ENCODE peak calls at places on chromosomes 16 and 17, in six cellular contexts. U, R, X, G, E and A are unnamed samples.

GRCh38 chr17:41973457-41973856 is 6.9 kb downstream of the CNP start:
- DNase-seq in U (peak), R (no peak), X (no peak), G (no peak), E (no peak), A (no peak)

GRCh38 chr17:4073983-4074830 is 68.6 kb downstream of the ZZEF1 start:
- DNase-seq in U (peak), R (no peak), X (no peak), G (no peak), E (no peak), A (no peak)

GRCh38 chr17:57342141-57342540 is 85.8 kb downstream of the MSI2 start:
- DNase-seq in U (no peak), R (no peak), X (no peak), G (no peak), E (no peak), A (peak)

GRCh38 chr17:28662527-28662829 is 473 bp downstream of the SUPT6H start:
- DNase-seq in U (no peak), R (no peak), X (no peak), G (no peak), E (no peak), A (no peak)

GRCh38 chr17:1241904-1242303 is 28.3 kb upstream of the BHLHA9 start:
- DNase-seq in U (no peak), R (no peak), X (no peak), G (peak), E (no peak), A (peak)

GRCh38 chr16:83689385-83689831 is 118.4 kb upstream of the HSBP1 start:
- DNase-seq in U (no peak), R (peak), X (peak), G (peak), E (peak), A (peak)

GRCh38 chr17:1082579-1082978 is 85.7 kb downstream of the TIMM22 start:
- DNase-seq in U (no peak), R (peak), X (no peak), G (peak), E (no peak), A (peak)

GRCh38 chr17:37770631-37771518 is 26.0 kb upstream of the HNF1B start:
- DNase-seq in U (no peak), R (peak), X (peak), G (peak), E (no peak), A (peak)

GRCh38 chr17:64706224-64707076 is 44.3 kb upstream of the SMURF2 start:
- DNase-seq in U (no peak), R (no peak), X (peak), G (peak), E (no peak), A (no peak)

GRCh38 chr16:14464796-14465195 is 165.3 kb downstream of the PARN start:
- DNase-seq in U (no peak), R (no peak), X (no peak), G (no peak), E (no peak), A (no peak)

GRCh38 chr16:12289175-12290063 is 312.9 kb downstream of the SNX29 start:
- DNase-seq in U (no peak), R (no peak), X (no peak), G (no peak), E (no peak), A (no peak)

GRCh38 chr16:85457366-85457765 is 155.8 kb upstream of the GSE1 start:
- DNase-seq in U (no peak), R (no peak), X (peak), G (no peak), E (no peak), A (no peak)

GRCh38 chr16:85454171-85454883 is 158.8 kb upstream of the GSE1 start:
- DNase-seq in U (no peak), R (no peak), X (no peak), G (no peak), E (no peak), A (no peak)

GRCh38 chr16:85453179-85453678 is 159.9 kb upstream of the GSE1 start:
- DNase-seq in U (no peak), R (no peak), X (no peak), G (no peak), E (no peak), A (no peak)

GRCh38 chr16:85453701-85454100 is 159.4 kb upstream of the GSE1 start:
- DNase-seq in U (no peak), R (no peak), X (no peak), G (no peak), E (no peak), A (no peak)

GRCh38 chr16:85455534-85455933 is 157.6 kb upstream of the GSE1 start:
- DNase-seq in U (no peak), R (no peak), X (no peak), G (no peak), E (no peak), A (no peak)
- H3K4me3 ChIP-seq in U (no peak), R (no peak), X (no peak), G (no peak), E (no peak), A (no peak)

GRCh38 chr16:70679653-70680494 is 6.0 kb downstream of the MTSS2 start:
- DNase-seq in U (peak), R (no peak), X (no peak), G (no peak), E (no peak), A (no peak)

GRCh38 chr16:70681382-70682238 is 4.2 kb downstream of the MTSS2 start:
- DNase-seq in U (peak), R (no peak), X (no peak), G (no peak), E (no peak), A (no peak)

GRCh38 chr16:70678898-70679652 is 6.8 kb downstream of the MTSS2 start:
- DNase-seq in U (peak), R (no peak), X (no peak), G (no peak), E (no peak), A (no peak)

GRCh38 chr16:70682239-70683145 is 3.4 kb downstream of the MTSS2 start:
- DNase-seq in U (peak), R (no peak), X (no peak), G (no peak), E (no peak), A (no peak)

DNA sequence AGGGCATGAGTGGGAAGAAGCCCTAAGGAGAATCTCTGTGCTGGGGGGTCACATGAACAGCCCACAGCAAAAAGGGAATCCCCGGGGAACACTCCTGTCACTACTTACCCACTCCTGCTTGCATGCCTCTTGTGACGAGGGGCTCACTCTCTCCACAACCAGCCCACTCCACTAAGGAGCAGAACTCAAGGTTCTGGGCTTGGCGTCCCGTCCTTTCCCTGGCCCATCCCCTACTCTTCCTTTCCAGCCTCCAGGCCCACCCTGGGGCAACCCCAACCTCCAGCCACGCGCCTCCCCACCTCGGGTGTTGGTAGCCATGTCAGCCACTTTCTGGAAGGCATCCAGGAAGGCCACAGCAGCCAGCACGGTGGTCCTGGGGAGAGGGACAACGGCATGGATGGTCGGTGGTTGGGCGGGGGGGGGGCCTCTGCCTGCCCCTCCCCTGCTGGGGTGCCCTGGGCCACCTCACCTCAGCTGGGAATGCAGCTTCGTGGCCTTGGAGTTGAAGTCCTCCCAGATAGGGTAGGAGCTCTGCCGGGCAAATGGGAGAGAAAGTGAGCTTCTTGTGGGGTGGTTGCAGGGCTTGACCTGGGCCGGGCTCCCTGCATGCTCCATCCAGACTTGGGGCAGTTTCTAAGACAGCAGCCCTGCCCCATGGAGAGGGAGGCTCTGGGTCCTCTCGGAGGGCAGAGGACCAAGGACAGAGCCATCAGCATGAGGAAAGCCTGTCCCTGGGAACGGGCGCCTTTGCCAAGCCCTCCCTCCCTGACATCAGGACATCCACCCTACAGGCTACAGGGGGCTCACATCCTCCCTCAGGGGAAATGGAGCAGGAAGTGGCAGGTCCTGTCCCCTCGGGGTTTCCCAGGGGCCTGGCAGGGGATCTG is 5.1 kb downstream of the MTSS2 start:
- DNase-seq in U (peak), R (no peak), X (no peak), G (no peak), E (no peak), A (no peak)
- H3K4me3 ChIP-seq in U (no peak), R (no peak), X (no peak), G (no peak), E (peak), A (no peak)

DNA sequence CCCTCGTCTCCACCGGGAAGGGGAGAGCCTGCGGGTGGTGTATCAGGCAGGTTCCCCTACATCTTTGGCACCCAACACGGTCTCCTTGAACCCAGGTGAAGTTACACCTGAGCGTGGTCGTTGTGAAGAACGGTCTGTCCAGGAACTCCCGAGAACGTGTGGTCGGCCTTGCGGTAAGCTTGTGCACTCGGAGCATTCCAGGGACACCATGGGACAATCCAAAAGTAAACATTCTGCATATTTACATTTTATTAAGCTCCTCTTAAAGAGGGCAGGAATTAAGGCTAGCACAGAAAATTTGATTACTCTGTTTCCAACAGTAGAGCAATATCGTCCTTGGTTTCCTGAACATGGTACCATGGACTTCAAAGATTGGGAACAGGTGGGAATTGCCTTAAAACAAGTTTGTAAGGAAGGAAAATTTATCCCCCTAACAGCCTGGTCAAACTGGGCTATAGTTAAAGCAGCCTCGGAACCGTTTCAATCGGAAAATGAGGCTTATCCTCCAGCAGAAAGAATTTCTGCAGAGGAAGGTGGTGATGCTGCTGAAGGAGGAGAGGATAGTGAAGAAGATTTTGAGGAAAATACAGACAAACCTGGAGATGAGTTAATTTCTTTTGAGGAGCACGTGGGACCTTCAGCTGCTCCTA is 18.2 kb downstream of the ALOX15B start:
- DNase-seq in U (no peak), R (no peak), X (no peak), G (no peak), E (no peak), A (no peak)
- H3K4me3 ChIP-seq in U (no peak), R (no peak), X (no peak), G (no peak), E (no peak), A (no peak)

DNA sequence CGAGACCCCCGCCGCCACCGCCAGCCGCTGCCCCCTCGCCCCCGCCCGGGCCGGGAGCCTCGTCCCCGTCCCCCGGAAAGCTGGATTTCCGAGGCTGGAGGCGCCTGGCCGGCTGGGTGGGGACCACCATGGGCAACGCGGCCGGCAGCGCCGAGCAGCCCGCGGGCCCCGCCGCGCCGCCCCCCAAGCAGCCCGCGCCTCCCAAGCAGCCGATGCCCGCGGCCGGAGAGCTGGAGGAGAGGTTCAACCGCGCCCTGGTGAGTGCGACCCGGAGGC is 250 bp downstream of the FMNL1 start:
- DNase-seq in U (no peak), R (no peak), X (no peak), G (no peak), E (no peak), A (no peak)
- H3K4me3 ChIP-seq in U (peak), R (peak), X (peak), G (peak), E (peak), A (peak)

GRCh38 chr17:78369791-78370381 is 8.6 kb upstream of the PGS1 start:
- DNase-seq in U (no peak), R (no peak), X (no peak), G (no peak), E (no peak), A (no peak)
- H3K4me3 ChIP-seq in U (no peak), R (no peak), X (no peak), G (no peak), E (no peak), A (no peak)